ENCODE peak calls at places on chromosomes 13 and 19, in four cellular contexts. One of them, this sample, is unnamed.

GRCh38 chr19:10269333-10270179 is 1.4 kb upstream of the ICAM1 start:
- DNase-seq in astrocyte of the cerebellum: peak
- DNase-seq in CD8-positive, alpha-beta T cell: peak
- DNase-seq in hepatocyte: peak
- DNase-seq in this sample: peak

GRCh38 chr13:19695829-19696228 is 62.4 kb downstream of the MPHOSPH8 start:
- DNase-seq in astrocyte of the cerebellum: no peak
- DNase-seq in hepatocyte: no peak
- DNase-seq in CD8-positive, alpha-beta T cell: no peak
- DNase-seq in this sample: no peak

GRCh38 chr13:99217461-99218101 is 16.9 kb downstream of the UBAC2 start:
- DNase-seq in CD8-positive, alpha-beta T cell: no peak
- DNase-seq in astrocyte of the cerebellum: no peak
- DNase-seq in hepatocyte: no peak
- DNase-seq in this sample: no peak

GRCh38 chr13:67238277-67238859 is 8.2 kb upstream of the PCDH9 start:
- DNase-seq in CD8-positive, alpha-beta T cell: no peak
- DNase-seq in hepatocyte: peak
- DNase-seq in astrocyte of the cerebellum: peak
- DNase-seq in this sample: no peak

GRCh38 chr13:80033286-80033685 is 307.6 kb downstream of the SPRY2 start:
- DNase-seq in astrocyte of the cerebellum: no peak
- DNase-seq in CD8-positive, alpha-beta T cell: no peak
- DNase-seq in hepatocyte: no peak
- DNase-seq in this sample: no peak

GRCh38 chr13:112160558-112160957 is 93.6 kb downstream of the SOX1 start:
- DNase-seq in CD8-positive, alpha-beta T cell: no peak
- DNase-seq in astrocyte of the cerebellum: no peak
- DNase-seq in hepatocyte: no peak
- DNase-seq in this sample: no peak

GRCh38 chr13:106151056-106151699 is 384.3 kb downstream of the EFNB2 start:
- DNase-seq in astrocyte of the cerebellum: peak
- DNase-seq in hepatocyte: peak
- DNase-seq in CD8-positive, alpha-beta T cell: no peak
- DNase-seq in this sample: no peak

GRCh38 chr13:97875218-97875617 is 78.3 kb upstream of the IPO5 start:
- DNase-seq in hepatocyte: no peak
- DNase-seq in astrocyte of the cerebellum: no peak
- DNase-seq in CD8-positive, alpha-beta T cell: no peak
- DNase-seq in this sample: no peak

GRCh38 chr13:40472427-40473220 is 193.8 kb downstream of the FOXO1 start:
- DNase-seq in astrocyte of the cerebellum: no peak
- DNase-seq in hepatocyte: no peak
- DNase-seq in CD8-positive, alpha-beta T cell: no peak
- DNase-seq in this sample: no peak

GRCh38 chr19:30742539-30742938 is 370.4 kb downstream of the ZNF536 start:
- DNase-seq in hepatocyte: no peak
- DNase-seq in astrocyte of the cerebellum: no peak
- DNase-seq in CD8-positive, alpha-beta T cell: no peak
- DNase-seq in this sample: no peak

GRCh38 chr13:87884874-87885273 is 213.7 kb downstream of the SLITRK5 start:
- DNase-seq in CD8-positive, alpha-beta T cell: no peak
- DNase-seq in hepatocyte: peak
- DNase-seq in astrocyte of the cerebellum: peak
- DNase-seq in this sample: no peak

GRCh38 chr19:7969560-7969949 is 26.1 kb upstream of the TIMM44 start:
- DNase-seq in astrocyte of the cerebellum: no peak
- DNase-seq in CD8-positive, alpha-beta T cell: no peak
- DNase-seq in hepatocyte: no peak
- DNase-seq in this sample: no peak

GRCh38 chr13:53010374-53011105 is 18.1 kb upstream of the OLFM4 start:
- DNase-seq in hepatocyte: peak
- DNase-seq in astrocyte of the cerebellum: no peak
- DNase-seq in CD8-positive, alpha-beta T cell: no peak
- DNase-seq in this sample: no peak

GRCh38 chr13:77916481-77916880 is 2.1 kb downstream of the EDNRB start:
- DNase-seq in CD8-positive, alpha-beta T cell: no peak
- DNase-seq in hepatocyte: no peak
- DNase-seq in astrocyte of the cerebellum: no peak
- DNase-seq in this sample: no peak

GRCh38 chr13:93535256-93535655 is 308.6 kb downstream of the GPC6 start:
- DNase-seq in hepatocyte: no peak
- DNase-seq in astrocyte of the cerebellum: no peak
- DNase-seq in CD8-positive, alpha-beta T cell: no peak
- DNase-seq in this sample: no peak

GRCh38 chr13:46858776-46859175 is 38.1 kb downstream of the HTR2A start:
- DNase-seq in CD8-positive, alpha-beta T cell: no peak
- DNase-seq in hepatocyte: no peak
- DNase-seq in astrocyte of the cerebellum: no peak
- DNase-seq in this sample: no peak

GRCh38 chr19:15935167-15935702 is 906 bp upstream of the CYP4F11 start:
- DNase-seq in astrocyte of the cerebellum: no peak
- DNase-seq in CD8-positive, alpha-beta T cell: no peak
- DNase-seq in hepatocyte: no peak
- DNase-seq in this sample: no peak

GRCh38 chr13:97043302-97043701 is 49.0 kb upstream of the OXGR1 start:
- DNase-seq in hepatocyte: no peak
- DNase-seq in astrocyte of the cerebellum: peak
- DNase-seq in CD8-positive, alpha-beta T cell: no peak
- DNase-seq in this sample: no peak

GRCh38 chr19:55173717-55174409 is 6.2 kb downstream of the SYT5 start:
- DNase-seq in astrocyte of the cerebellum: no peak
- DNase-seq in CD8-positive, alpha-beta T cell: no peak
- DNase-seq in hepatocyte: peak
- DNase-seq in this sample: no peak

GRCh38 chr19:12715929-12716328 is 7.8 kb downstream of the TNPO2 start:
- DNase-seq in astrocyte of the cerebellum: no peak
- DNase-seq in CD8-positive, alpha-beta T cell: no peak
- DNase-seq in hepatocyte: no peak
- DNase-seq in this sample: no peak

GRCh38 chr13:83881917-83882625 is at the start of gene SLITRK1:
- DNase-seq in CD8-positive, alpha-beta T cell: no peak
- DNase-seq in astrocyte of the cerebellum: peak
- DNase-seq in hepatocyte: peak
- DNase-seq in this sample: no peak

GRCh38 chr13:85486663-85487062 is 312.6 kb downstream of the SLITRK6 start:
- DNase-seq in astrocyte of the cerebellum: no peak
- DNase-seq in CD8-positive, alpha-beta T cell: no peak
- DNase-seq in hepatocyte: no peak
- DNase-seq in this sample: no peak

GRCh38 chr13:42041017-42041683 is 7.3 kb upstream of the DGKH start:
- DNase-seq in hepatocyte: peak
- DNase-seq in astrocyte of the cerebellum: no peak
- DNase-seq in CD8-positive, alpha-beta T cell: peak
- DNase-seq in this sample: peak

GRCh38 chr19:29532097-29532496 is 6.3 kb downstream of the VSTM2B start:
- DNase-seq in astrocyte of the cerebellum: no peak
- DNase-seq in hepatocyte: no peak
- DNase-seq in CD8-positive, alpha-beta T cell: no peak
- DNase-seq in this sample: no peak
- TF ChIP-seq CTCF in astrocyte of the cerebellum: no peak
- TF ChIP-seq CTCF in hepatocyte: no peak
- TF ChIP-seq CTCF in CD8-positive, alpha-beta T cell: no peak
- TF ChIP-seq CTCF in this sample: no peak

GRCh38 chr19:57320180-57321084 is at the start of gene ZNF543:
- DNase-seq in CD8-positive, alpha-beta T cell: peak
- DNase-seq in astrocyte of the cerebellum: peak
- DNase-seq in hepatocyte: peak
- DNase-seq in this sample: peak
- TF ChIP-seq CTCF in CD8-positive, alpha-beta T cell: no peak
- TF ChIP-seq CTCF in astrocyte of the cerebellum: peak
- TF ChIP-seq CTCF in hepatocyte: no peak
- TF ChIP-seq CTCF in this sample: no peak

GRCh38 chr19:50003810-50004419 is 21.3 kb downstream of the VRK3 start:
- DNase-seq in CD8-positive, alpha-beta T cell: no peak
- DNase-seq in hepatocyte: peak
- DNase-seq in astrocyte of the cerebellum: peak
- DNase-seq in this sample: no peak

GRCh38 chr19:50005428-50005827 is 19.7 kb downstream of the VRK3 start:
- DNase-seq in astrocyte of the cerebellum: no peak
- DNase-seq in hepatocyte: no peak
- DNase-seq in CD8-positive, alpha-beta T cell: no peak
- DNase-seq in this sample: no peak

GRCh38 chr19:50007947-50008346 is 17.2 kb downstream of the VRK3 start:
- DNase-seq in CD8-positive, alpha-beta T cell: no peak
- DNase-seq in hepatocyte: no peak
- DNase-seq in astrocyte of the cerebellum: no peak
- DNase-seq in this sample: no peak

GRCh38 chr19:50007170-50007569 is 18.0 kb downstream of the VRK3 start:
- DNase-seq in astrocyte of the cerebellum: no peak
- DNase-seq in CD8-positive, alpha-beta T cell: no peak
- DNase-seq in hepatocyte: no peak
- DNase-seq in this sample: no peak

GRCh38 chr19:50008532-50008931 is 16.6 kb downstream of the VRK3 start:
- DNase-seq in CD8-positive, alpha-beta T cell: no peak
- DNase-seq in astrocyte of the cerebellum: no peak
- DNase-seq in hepatocyte: no peak
- DNase-seq in this sample: no peak
- TF ChIP-seq CTCF in CD8-positive, alpha-beta T cell: no peak
- TF ChIP-seq CTCF in astrocyte of the cerebellum: peak
- TF ChIP-seq CTCF in hepatocyte: no peak
- TF ChIP-seq CTCF in this sample: no peak

GRCh38 chr19:18401580-18402112 is 4.2 kb upstream of the LRRC25 start:
- DNase-seq in astrocyte of the cerebellum: no peak
- DNase-seq in hepatocyte: peak
- DNase-seq in CD8-positive, alpha-beta T cell: no peak
- DNase-seq in this sample: peak
- TF ChIP-seq CTCF in astrocyte of the cerebellum: peak
- TF ChIP-seq CTCF in hepatocyte: peak
- TF ChIP-seq CTCF in CD8-positive, alpha-beta T cell: no peak
- TF ChIP-seq CTCF in this sample: no peak

DNA sequence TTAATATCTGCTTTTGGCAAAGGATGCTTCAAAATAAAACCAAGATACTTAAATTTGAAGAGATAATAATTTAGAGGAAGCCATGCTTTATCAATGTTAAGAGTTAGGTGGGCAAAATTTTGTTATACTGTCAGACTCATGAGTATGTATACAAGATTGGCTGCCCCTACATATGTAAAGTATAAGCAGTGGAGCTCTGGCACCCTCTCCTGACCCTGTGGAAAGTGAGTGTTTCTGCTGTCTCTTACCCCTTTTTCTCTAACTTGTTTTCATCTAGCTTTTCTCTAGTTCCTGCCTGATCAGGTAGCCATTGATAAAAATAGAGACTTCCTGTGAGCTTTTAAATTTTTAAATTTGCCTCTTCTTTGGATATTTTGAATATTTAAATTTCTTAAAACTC is 710.9 kb upstream of the SPRY2 start:
- DNase-seq in astrocyte of the cerebellum: no peak
- DNase-seq in CD8-positive, alpha-beta T cell: no peak
- DNase-seq in hepatocyte: no peak
- DNase-seq in this sample: no peak
- TF ChIP-seq CTCF in astrocyte of the cerebellum: peak
- TF ChIP-seq CTCF in CD8-positive, alpha-beta T cell: no peak
- TF ChIP-seq CTCF in hepatocyte: peak
- TF ChIP-seq CTCF in this sample: no peak

This sample was measured in activated B cell treated with CpG ODN at 0.5 μM for 24 hours.